ENCODE peak calls at places on chromosomes 7 and 10, in nine cellular contexts. One of them, this sample, is unnamed.

GRCh38 chr10:74114041-74114448 is 36.6 kb downstream of the AP3M1 start:
- DNase-seq in upper lobe of right lung: no peak
- DNase-seq in stimulated activated CD8-positive, alpha-beta memory T cell treated with anti-CD3 and anti-CD28 coated beads, Interleukin-12 subunit alpha, Interleukin-12 subunit beta, amount 100 ng/mL, for 1 hour: no peak
- DNase-seq in adipocyte: no peak
- DNase-seq in SJSA1: no peak
- DNase-seq in nucleus accumbens: no peak
- DNase-seq in NCI-H748 treated with DMSO at 0.1 percent for 48 hours: no peak
- DNase-seq in GM03348: no peak
- DNase-seq in naive B cell: no peak
- DNase-seq in this sample: no peak

GRCh38 chr7:36348256-36348655 is 41.4 kb upstream of the ANLN start:
- DNase-seq in upper lobe of right lung: no peak
- DNase-seq in stimulated activated CD8-positive, alpha-beta memory T cell treated with anti-CD3 and anti-CD28 coated beads, Interleukin-12 subunit alpha, Interleukin-12 subunit beta, amount 100 ng/mL, for 1 hour: no peak
- DNase-seq in adipocyte: peak
- DNase-seq in SJSA1: no peak
- DNase-seq in nucleus accumbens: no peak
- DNase-seq in NCI-H748 treated with DMSO at 0.1 percent for 48 hours: no peak
- DNase-seq in GM03348: peak
- DNase-seq in naive B cell: no peak
- DNase-seq in this sample: no peak

GRCh38 chr10:61822096-61822495 is 79.4 kb upstream of the ARID5B start:
- DNase-seq in upper lobe of right lung: no peak
- DNase-seq in stimulated activated CD8-positive, alpha-beta memory T cell treated with anti-CD3 and anti-CD28 coated beads, Interleukin-12 subunit alpha, Interleukin-12 subunit beta, amount 100 ng/mL, for 1 hour: no peak
- DNase-seq in adipocyte: no peak
- DNase-seq in SJSA1: no peak
- DNase-seq in nucleus accumbens: no peak
- DNase-seq in NCI-H748 treated with DMSO at 0.1 percent for 48 hours: no peak
- DNase-seq in GM03348: no peak
- DNase-seq in naive B cell: no peak
- DNase-seq in this sample: no peak

GRCh38 chr7:99362801-99363200 is 11.7 kb upstream of the ARPC1B start:
- DNase-seq in upper lobe of right lung: no peak
- DNase-seq in stimulated activated CD8-positive, alpha-beta memory T cell treated with anti-CD3 and anti-CD28 coated beads, Interleukin-12 subunit alpha, Interleukin-12 subunit beta, amount 100 ng/mL, for 1 hour: no peak
- DNase-seq in adipocyte: peak
- DNase-seq in SJSA1: peak
- DNase-seq in nucleus accumbens: no peak
- DNase-seq in NCI-H748 treated with DMSO at 0.1 percent for 48 hours: no peak
- DNase-seq in GM03348: peak
- DNase-seq in naive B cell: no peak
- DNase-seq in this sample: no peak

GRCh38 chr10:124719213-124719851 is 24.8 kb downstream of the FAM53B start:
- DNase-seq in upper lobe of right lung: peak
- DNase-seq in stimulated activated CD8-positive, alpha-beta memory T cell treated with anti-CD3 and anti-CD28 coated beads, Interleukin-12 subunit alpha, Interleukin-12 subunit beta, amount 100 ng/mL, for 1 hour: peak
- DNase-seq in adipocyte: peak
- DNase-seq in SJSA1: peak
- DNase-seq in nucleus accumbens: peak
- DNase-seq in NCI-H748 treated with DMSO at 0.1 percent for 48 hours: no peak
- DNase-seq in GM03348: peak
- DNase-seq in naive B cell: peak
- DNase-seq in this sample: peak

GRCh38 chr10:24035761-24036160 is 173.2 kb upstream of the KIAA1217 start:
- DNase-seq in upper lobe of right lung: no peak
- DNase-seq in stimulated activated CD8-positive, alpha-beta memory T cell treated with anti-CD3 and anti-CD28 coated beads, Interleukin-12 subunit alpha, Interleukin-12 subunit beta, amount 100 ng/mL, for 1 hour: no peak
- DNase-seq in adipocyte: no peak
- DNase-seq in SJSA1: no peak
- DNase-seq in nucleus accumbens: no peak
- DNase-seq in NCI-H748 treated with DMSO at 0.1 percent for 48 hours: no peak
- DNase-seq in GM03348: no peak
- DNase-seq in naive B cell: no peak
- DNase-seq in this sample: no peak

GRCh38 chr10:14191871-14192270 is 138.9 kb downstream of the FRMD4A start:
- DNase-seq in upper lobe of right lung: no peak
- DNase-seq in stimulated activated CD8-positive, alpha-beta memory T cell treated with anti-CD3 and anti-CD28 coated beads, Interleukin-12 subunit alpha, Interleukin-12 subunit beta, amount 100 ng/mL, for 1 hour: no peak
- DNase-seq in adipocyte: no peak
- DNase-seq in SJSA1: no peak
- DNase-seq in nucleus accumbens: no peak
- DNase-seq in NCI-H748 treated with DMSO at 0.1 percent for 48 hours: no peak
- DNase-seq in GM03348: no peak
- DNase-seq in naive B cell: no peak
- DNase-seq in this sample: no peak

GRCh38 chr7:12851142-12851541 is 163.7 kb downstream of the ARL4A start:
- DNase-seq in upper lobe of right lung: no peak
- DNase-seq in stimulated activated CD8-positive, alpha-beta memory T cell treated with anti-CD3 and anti-CD28 coated beads, Interleukin-12 subunit alpha, Interleukin-12 subunit beta, amount 100 ng/mL, for 1 hour: no peak
- DNase-seq in adipocyte: no peak
- DNase-seq in SJSA1: no peak
- DNase-seq in nucleus accumbens: no peak
- DNase-seq in NCI-H748 treated with DMSO at 0.1 percent for 48 hours: no peak
- DNase-seq in GM03348: no peak
- DNase-seq in naive B cell: no peak
- DNase-seq in this sample: no peak

GRCh38 chr7:43302773-43303172 is 190.3 kb downstream of the HECW1 start:
- DNase-seq in upper lobe of right lung: no peak
- DNase-seq in stimulated activated CD8-positive, alpha-beta memory T cell treated with anti-CD3 and anti-CD28 coated beads, Interleukin-12 subunit alpha, Interleukin-12 subunit beta, amount 100 ng/mL, for 1 hour: no peak
- DNase-seq in adipocyte: no peak
- DNase-seq in SJSA1: no peak
- DNase-seq in nucleus accumbens: no peak
- DNase-seq in NCI-H748 treated with DMSO at 0.1 percent for 48 hours: no peak
- DNase-seq in GM03348: no peak
- DNase-seq in naive B cell: no peak
- DNase-seq in this sample: no peak

GRCh38 chr7:152583006-152583405 is 92.9 kb downstream of the XRCC2 start:
- DNase-seq in upper lobe of right lung: no peak
- DNase-seq in stimulated activated CD8-positive, alpha-beta memory T cell treated with anti-CD3 and anti-CD28 coated beads, Interleukin-12 subunit alpha, Interleukin-12 subunit beta, amount 100 ng/mL, for 1 hour: no peak
- DNase-seq in adipocyte: no peak
- DNase-seq in SJSA1: peak
- DNase-seq in nucleus accumbens: no peak
- DNase-seq in NCI-H748 treated with DMSO at 0.1 percent for 48 hours: no peak
- DNase-seq in GM03348: no peak
- DNase-seq in naive B cell: no peak
- DNase-seq in this sample: no peak

GRCh38 chr7:80182630-80183276 is 48.1 kb downstream of the GNAI1 start:
- DNase-seq in upper lobe of right lung: no peak
- DNase-seq in stimulated activated CD8-positive, alpha-beta memory T cell treated with anti-CD3 and anti-CD28 coated beads, Interleukin-12 subunit alpha, Interleukin-12 subunit beta, amount 100 ng/mL, for 1 hour: no peak
- DNase-seq in adipocyte: no peak
- DNase-seq in SJSA1: no peak
- DNase-seq in nucleus accumbens: no peak
- DNase-seq in NCI-H748 treated with DMSO at 0.1 percent for 48 hours: no peak
- DNase-seq in GM03348: no peak
- DNase-seq in naive B cell: no peak
- DNase-seq in this sample: no peak

GRCh38 chr10:95333997-95334792 is 43.4 kb upstream of the PDLIM1 start:
- DNase-seq in upper lobe of right lung: no peak
- DNase-seq in stimulated activated CD8-positive, alpha-beta memory T cell treated with anti-CD3 and anti-CD28 coated beads, Interleukin-12 subunit alpha, Interleukin-12 subunit beta, amount 100 ng/mL, for 1 hour: no peak
- DNase-seq in adipocyte: peak
- DNase-seq in SJSA1: peak
- DNase-seq in nucleus accumbens: no peak
- DNase-seq in NCI-H748 treated with DMSO at 0.1 percent for 48 hours: no peak
- DNase-seq in GM03348: peak
- DNase-seq in naive B cell: no peak
- DNase-seq in this sample: no peak

GRCh38 chr7:17706734-17707133 is 233.6 kb downstream of the SNX13 start:
- DNase-seq in upper lobe of right lung: no peak
- DNase-seq in stimulated activated CD8-positive, alpha-beta memory T cell treated with anti-CD3 and anti-CD28 coated beads, Interleukin-12 subunit alpha, Interleukin-12 subunit beta, amount 100 ng/mL, for 1 hour: no peak
- DNase-seq in adipocyte: peak
- DNase-seq in SJSA1: peak
- DNase-seq in nucleus accumbens: no peak
- DNase-seq in NCI-H748 treated with DMSO at 0.1 percent for 48 hours: peak
- DNase-seq in GM03348: peak
- DNase-seq in naive B cell: peak
- DNase-seq in this sample: peak

GRCh38 chr7:79420464-79420863 is 33.0 kb downstream of the MAGI2 start:
- DNase-seq in upper lobe of right lung: no peak
- DNase-seq in stimulated activated CD8-positive, alpha-beta memory T cell treated with anti-CD3 and anti-CD28 coated beads, Interleukin-12 subunit alpha, Interleukin-12 subunit beta, amount 100 ng/mL, for 1 hour: no peak
- DNase-seq in adipocyte: peak
- DNase-seq in SJSA1: peak
- DNase-seq in nucleus accumbens: no peak
- DNase-seq in NCI-H748 treated with DMSO at 0.1 percent for 48 hours: no peak
- DNase-seq in GM03348: peak
- DNase-seq in naive B cell: no peak
- DNase-seq in this sample: no peak

GRCh38 chr10:14545827-14546226 is 215.1 kb upstream of the FRMD4A start:
- DNase-seq in upper lobe of right lung: no peak
- DNase-seq in stimulated activated CD8-positive, alpha-beta memory T cell treated with anti-CD3 and anti-CD28 coated beads, Interleukin-12 subunit alpha, Interleukin-12 subunit beta, amount 100 ng/mL, for 1 hour: no peak
- DNase-seq in adipocyte: no peak
- DNase-seq in SJSA1: no peak
- DNase-seq in nucleus accumbens: no peak
- DNase-seq in NCI-H748 treated with DMSO at 0.1 percent for 48 hours: no peak
- DNase-seq in GM03348: peak
- DNase-seq in naive B cell: no peak
- DNase-seq in this sample: no peak

GRCh38 chr10:76665029-76665428 is 972.6 kb downstream of the KCNMA1 start:
- DNase-seq in upper lobe of right lung: no peak
- DNase-seq in stimulated activated CD8-positive, alpha-beta memory T cell treated with anti-CD3 and anti-CD28 coated beads, Interleukin-12 subunit alpha, Interleukin-12 subunit beta, amount 100 ng/mL, for 1 hour: no peak
- DNase-seq in adipocyte: peak
- DNase-seq in SJSA1: no peak
- DNase-seq in nucleus accumbens: no peak
- DNase-seq in NCI-H748 treated with DMSO at 0.1 percent for 48 hours: no peak
- DNase-seq in GM03348: no peak
- DNase-seq in naive B cell: no peak
- DNase-seq in this sample: no peak

GRCh38 chr7:102473271-102473991 is 5.3 kb downstream of the POLR2J start:
- DNase-seq in upper lobe of right lung: no peak
- DNase-seq in stimulated activated CD8-positive, alpha-beta memory T cell treated with anti-CD3 and anti-CD28 coated beads, Interleukin-12 subunit alpha, Interleukin-12 subunit beta, amount 100 ng/mL, for 1 hour: no peak
- DNase-seq in adipocyte: no peak
- DNase-seq in SJSA1: no peak
- DNase-seq in nucleus accumbens: no peak
- DNase-seq in NCI-H748 treated with DMSO at 0.1 percent for 48 hours: no peak
- DNase-seq in GM03348: no peak
- DNase-seq in naive B cell: no peak
- DNase-seq in this sample: no peak

GRCh38 chr10:70592186-70592735 is 10.3 kb downstream of the PRF1 start:
- DNase-seq in upper lobe of right lung: no peak
- DNase-seq in stimulated activated CD8-positive, alpha-beta memory T cell treated with anti-CD3 and anti-CD28 coated beads, Interleukin-12 subunit alpha, Interleukin-12 subunit beta, amount 100 ng/mL, for 1 hour: no peak
- DNase-seq in adipocyte: no peak
- DNase-seq in SJSA1: no peak
- DNase-seq in nucleus accumbens: no peak
- DNase-seq in NCI-H748 treated with DMSO at 0.1 percent for 48 hours: no peak
- DNase-seq in GM03348: no peak
- DNase-seq in naive B cell: no peak
- DNase-seq in this sample: no peak

GRCh38 chr7:142485617-142486226 is 227.9 kb upstream of the PRSS58 start:
- DNase-seq in upper lobe of right lung: no peak
- DNase-seq in stimulated activated CD8-positive, alpha-beta memory T cell treated with anti-CD3 and anti-CD28 coated beads, Interleukin-12 subunit alpha, Interleukin-12 subunit beta, amount 100 ng/mL, for 1 hour: no peak
- DNase-seq in adipocyte: no peak
- DNase-seq in SJSA1: no peak
- DNase-seq in nucleus accumbens: no peak
- DNase-seq in NCI-H748 treated with DMSO at 0.1 percent for 48 hours: no peak
- DNase-seq in GM03348: peak
- DNase-seq in naive B cell: no peak
- DNase-seq in this sample: no peak

GRCh38 chr7:95205821-95206220 is 118.5 kb downstream of the PON1 start:
- DNase-seq in upper lobe of right lung: no peak
- DNase-seq in stimulated activated CD8-positive, alpha-beta memory T cell treated with anti-CD3 and anti-CD28 coated beads, Interleukin-12 subunit alpha, Interleukin-12 subunit beta, amount 100 ng/mL, for 1 hour: no peak
- DNase-seq in adipocyte: peak
- DNase-seq in SJSA1: no peak
- DNase-seq in nucleus accumbens: no peak
- DNase-seq in NCI-H748 treated with DMSO at 0.1 percent for 48 hours: no peak
- DNase-seq in GM03348: peak
- DNase-seq in naive B cell: no peak
- DNase-seq in this sample: no peak

GRCh38 chr7:19920200-19920599 is 146.8 kb upstream of the TMEM196 start:
- DNase-seq in upper lobe of right lung: no peak
- DNase-seq in stimulated activated CD8-positive, alpha-beta memory T cell treated with anti-CD3 and anti-CD28 coated beads, Interleukin-12 subunit alpha, Interleukin-12 subunit beta, amount 100 ng/mL, for 1 hour: no peak
- DNase-seq in adipocyte: no peak
- DNase-seq in SJSA1: no peak
- DNase-seq in nucleus accumbens: no peak
- DNase-seq in NCI-H748 treated with DMSO at 0.1 percent for 48 hours: no peak
- DNase-seq in GM03348: no peak
- DNase-seq in naive B cell: no peak
- DNase-seq in this sample: peak

GRCh38 chr7:141785711-141786552 is 4.1 kb upstream of the TAS2R5 start:
- DNase-seq in upper lobe of right lung: no peak
- DNase-seq in stimulated activated CD8-positive, alpha-beta memory T cell treated with anti-CD3 and anti-CD28 coated beads, Interleukin-12 subunit alpha, Interleukin-12 subunit beta, amount 100 ng/mL, for 1 hour: peak
- DNase-seq in adipocyte: peak
- DNase-seq in SJSA1: no peak
- DNase-seq in nucleus accumbens: no peak
- DNase-seq in NCI-H748 treated with DMSO at 0.1 percent for 48 hours: peak
- DNase-seq in GM03348: peak
- DNase-seq in naive B cell: peak
- DNase-seq in this sample: peak

GRCh38 chr7:158133515-158134271 is 453.9 kb downstream of the PTPRN2 start:
- DNase-seq in upper lobe of right lung: no peak
- DNase-seq in stimulated activated CD8-positive, alpha-beta memory T cell treated with anti-CD3 and anti-CD28 coated beads, Interleukin-12 subunit alpha, Interleukin-12 subunit beta, amount 100 ng/mL, for 1 hour: no peak
- DNase-seq in adipocyte: no peak
- DNase-seq in SJSA1: no peak
- DNase-seq in nucleus accumbens: no peak
- DNase-seq in NCI-H748 treated with DMSO at 0.1 percent for 48 hours: no peak
- DNase-seq in GM03348: no peak
- DNase-seq in naive B cell: no peak
- DNase-seq in this sample: no peak

GRCh38 chr7:74153736-74154135 is 20.4 kb upstream of the EIF4H start:
- DNase-seq in upper lobe of right lung: no peak
- DNase-seq in stimulated activated CD8-positive, alpha-beta memory T cell treated with anti-CD3 and anti-CD28 coated beads, Interleukin-12 subunit alpha, Interleukin-12 subunit beta, amount 100 ng/mL, for 1 hour: no peak
- DNase-seq in adipocyte: no peak
- DNase-seq in SJSA1: no peak
- DNase-seq in nucleus accumbens: no peak
- DNase-seq in NCI-H748 treated with DMSO at 0.1 percent for 48 hours: no peak
- DNase-seq in GM03348: no peak
- DNase-seq in naive B cell: no peak
- DNase-seq in this sample: no peak

GRCh38 chr7:43481905-43482678 is 100.8 kb upstream of the STK17A start:
- DNase-seq in upper lobe of right lung: no peak
- DNase-seq in stimulated activated CD8-positive, alpha-beta memory T cell treated with anti-CD3 and anti-CD28 coated beads, Interleukin-12 subunit alpha, Interleukin-12 subunit beta, amount 100 ng/mL, for 1 hour: no peak
- DNase-seq in adipocyte: peak
- DNase-seq in SJSA1: no peak
- DNase-seq in nucleus accumbens: no peak
- DNase-seq in NCI-H748 treated with DMSO at 0.1 percent for 48 hours: no peak
- DNase-seq in GM03348: peak
- DNase-seq in naive B cell: no peak
- DNase-seq in this sample: no peak

GRCh38 chr10:80730522-80730921 is 192.8 kb downstream of the SH2D4B start:
- DNase-seq in upper lobe of right lung: no peak
- DNase-seq in stimulated activated CD8-positive, alpha-beta memory T cell treated with anti-CD3 and anti-CD28 coated beads, Interleukin-12 subunit alpha, Interleukin-12 subunit beta, amount 100 ng/mL, for 1 hour: no peak
- DNase-seq in adipocyte: no peak
- DNase-seq in SJSA1: no peak
- DNase-seq in nucleus accumbens: no peak
- DNase-seq in NCI-H748 treated with DMSO at 0.1 percent for 48 hours: no peak
- DNase-seq in GM03348: no peak
- DNase-seq in naive B cell: no peak
- DNase-seq in this sample: no peak

GRCh38 chr7:142010952-142011548 is 15.4 kb downstream of the MGAM start:
- DNase-seq in upper lobe of right lung: no peak
- DNase-seq in stimulated activated CD8-positive, alpha-beta memory T cell treated with anti-CD3 and anti-CD28 coated beads, Interleukin-12 subunit alpha, Interleukin-12 subunit beta, amount 100 ng/mL, for 1 hour: no peak
- DNase-seq in adipocyte: no peak
- DNase-seq in SJSA1: no peak
- DNase-seq in nucleus accumbens: no peak
- DNase-seq in NCI-H748 treated with DMSO at 0.1 percent for 48 hours: no peak
- DNase-seq in GM03348: no peak
- DNase-seq in naive B cell: no peak
- DNase-seq in this sample: no peak

GRCh38 chr7:106344861-106345260 is 60.1 kb upstream of the NAMPT start:
- DNase-seq in upper lobe of right lung: no peak
- DNase-seq in stimulated activated CD8-positive, alpha-beta memory T cell treated with anti-CD3 and anti-CD28 coated beads, Interleukin-12 subunit alpha, Interleukin-12 subunit beta, amount 100 ng/mL, for 1 hour: no peak
- DNase-seq in adipocyte: no peak
- DNase-seq in SJSA1: no peak
- DNase-seq in nucleus accumbens: no peak
- DNase-seq in NCI-H748 treated with DMSO at 0.1 percent for 48 hours: no peak
- DNase-seq in GM03348: no peak
- DNase-seq in naive B cell: no peak
- DNase-seq in this sample: no peak

GRCh38 chr10:102696736-102697135 is 17.5 kb downstream of the ARL3 start:
- DNase-seq in upper lobe of right lung: no peak
- DNase-seq in stimulated activated CD8-positive, alpha-beta memory T cell treated with anti-CD3 and anti-CD28 coated beads, Interleukin-12 subunit alpha, Interleukin-12 subunit beta, amount 100 ng/mL, for 1 hour: no peak
- DNase-seq in adipocyte: no peak
- DNase-seq in SJSA1: no peak
- DNase-seq in nucleus accumbens: no peak
- DNase-seq in NCI-H748 treated with DMSO at 0.1 percent for 48 hours: no peak
- DNase-seq in GM03348: no peak
- DNase-seq in naive B cell: no peak
- DNase-seq in this sample: no peak

GRCh38 chr10:98293550-98294269 is 25.7 kb upstream of the LOXL4 start:
- DNase-seq in upper lobe of right lung: no peak
- DNase-seq in stimulated activated CD8-positive, alpha-beta memory T cell treated with anti-CD3 and anti-CD28 coated beads, Interleukin-12 subunit alpha, Interleukin-12 subunit beta, amount 100 ng/mL, for 1 hour: no peak
- DNase-seq in adipocyte: peak
- DNase-seq in SJSA1: no peak
- DNase-seq in nucleus accumbens: no peak
- DNase-seq in NCI-H748 treated with DMSO at 0.1 percent for 48 hours: no peak
- DNase-seq in GM03348: peak
- DNase-seq in naive B cell: no peak
- DNase-seq in this sample: no peak

GRCh38 chr10:29763396-29763795 is 128.6 kb upstream of the SVIL start:
- DNase-seq in upper lobe of right lung: no peak
- DNase-seq in stimulated activated CD8-positive, alpha-beta memory T cell treated with anti-CD3 and anti-CD28 coated beads, Interleukin-12 subunit alpha, Interleukin-12 subunit beta, amount 100 ng/mL, for 1 hour: no peak
- DNase-seq in adipocyte: no peak
- DNase-seq in SJSA1: no peak
- DNase-seq in nucleus accumbens: no peak
- DNase-seq in NCI-H748 treated with DMSO at 0.1 percent for 48 hours: no peak
- DNase-seq in GM03348: no peak
- DNase-seq in naive B cell: no peak
- DNase-seq in this sample: no peak

This sample was measured in NCI-H2081.